ENCODE peak calls at places on chromosomes 11 and 22, in nine cellular contexts. F is sigmoid colon, E is spleen, S is AG04450, Z is IMR-90, I is hepatocyte, K is fibroblast of lung, O is DND-41, D is Peyer's patch. P is an unnamed sample.

GRCh38 chr11:123357990-123358827 is 71.9 kb upstream of the GRAMD1B start:
- DNase-seq in O (no peak), F (no peak), K (peak; percentile 8), Z (peak; percentile 2), E (peak; percentile 71), D (peak; percentile 47), S (no peak), I (peak; percentile 20), P (no peak)

GRCh38 chr11:86370922-86371614 is 3.6 kb upstream of the CCDC81 start:
- DNase-seq in I (peak; percentile 54), K (peak; percentile 73), S (no peak), D (no peak), Z (peak; percentile 40), F (no peak), O (no peak), E (no peak), P (no peak)

GRCh38 chr11:15884792-15885540 is 471.4 kb downstream of the SOX6 start:
- DNase-seq in D (no peak), O (no peak), S (no peak), F (no peak), K (no peak), I (peak; percentile 58), E (no peak), Z (no peak), P (no peak)

GRCh38 chr11:109604506-109604905 is 182.5 kb downstream of the C11orf87 start:
- DNase-seq in I (no peak), O (no peak), D (no peak), F (no peak), Z (no peak), K (peak; percentile 15), E (no peak), S (no peak), P (no peak)

GRCh38 chr22:47092896-47093311 is 330.5 kb downstream of the TBC1D22A start:
- DNase-seq in K (peak; percentile 89), E (no peak), O (no peak), I (no peak), F (no peak), S (peak; percentile 30), Z (peak; percentile 67), D (peak; percentile 33), P (no peak)

GRCh38 chr11:17273668-17274321 is 2.7 kb upstream of the NUCB2 start:
- DNase-seq in O (peak; percentile 60), D (no peak), K (no peak), I (peak; percentile 28), E (no peak), S (no peak), Z (no peak), F (no peak), P (no peak)

GRCh38 chr22:45589556-45589955 is 82.1 kb upstream of the ATXN10 start:
- DNase-seq in I (no peak), O (no peak), K (no peak), S (no peak), F (no peak), E (no peak), D (no peak), Z (no peak), P (no peak)

GRCh38 chr22:24975813-24976341 is 23.4 kb downstream of the KIAA1671 start:
- DNase-seq in Z (no peak), E (no peak), I (no peak), F (peak; percentile 74), O (no peak), D (no peak), S (no peak), K (peak; percentile 44), P (no peak)

GRCh38 chr22:35981900-35982299 is 46.7 kb downstream of the RBFOX2 start:
- DNase-seq in S (no peak), E (no peak), F (no peak), K (no peak), Z (no peak), O (no peak), D (no peak), I (no peak), P (no peak)

GRCh38 chr11:28566643-28567042 is 458.5 kb downstream of the METTL15 start:
- DNase-seq in S (peak; percentile 92), E (peak; percentile 67), O (no peak), K (peak; percentile 98), F (peak; percentile 72), I (peak; percentile 91), Z (peak; percentile 100), D (peak; percentile 65), P (peak; percentile 76)

GRCh38 chr22:23036684-23037428 is 33.5 kb upstream of the GNAZ start:
- DNase-seq in D (no peak), E (no peak), F (no peak), S (no peak), I (peak; percentile 49), Z (peak; percentile 41), K (peak; percentile 9), O (peak; percentile 31), P (no peak)

GRCh38 chr11:116910378-116910777 is 73.0 kb upstream of the APOA1 start:
- DNase-seq in K (peak; percentile 58), F (no peak), O (no peak), S (no peak), I (no peak), Z (peak; percentile 48), E (no peak), D (no peak), P (no peak)

GRCh38 chr11:112826026-112826425 is 135.2 kb upstream of the NCAM1 start:
- DNase-seq in D (no peak), Z (no peak), F (no peak), I (no peak), S (no peak), E (no peak), K (no peak), O (no peak), P (no peak)

GRCh38 chr22:44570476-44571445 is 72.7 kb upstream of the RTL6 start:
- DNase-seq in E (no peak), D (peak; percentile 32), Z (no peak), K (no peak), I (no peak), S (no peak), O (no peak), F (peak; percentile 36), P (peak; percentile 34)

GRCh38 chr22:47221840-47222615 is 459.6 kb downstream of the TBC1D22A start:
- DNase-seq in Z (no peak), F (peak; percentile 43), S (no peak), I (no peak), O (no peak), D (no peak), K (no peak), E (no peak), P (no peak)

GRCh38 chr11:64654958-64655541 is 64.0 kb downstream of the SLC22A12 start:
- DNase-seq in F (no peak), O (no peak), I (no peak), Z (no peak), S (no peak), E (no peak), D (no peak), K (no peak), P (no peak)

GRCh38 chr11:27722117-27722844 is 22.0 kb upstream of the BDNF start:
- DNase-seq in I (peak; percentile 30), D (no peak), Z (peak; percentile 68), K (peak; percentile 65), S (no peak), E (no peak), O (no peak), F (no peak), P (no peak)

GRCh38 chr11:61791737-61792309 is 576 bp downstream of the TMEM258 start:
- DNase-seq in E (no peak), I (peak; percentile 93), D (peak; percentile 72), K (peak; percentile 91), S (peak; percentile 83), F (peak; percentile 90), Z (peak; percentile 95), O (peak; percentile 43), P (peak; percentile 78)

GRCh38 chr11:3215346-3216026 is 3.1 kb downstream of the MRGPRG start:
- DNase-seq in Z (no peak), F (peak; percentile 52), I (no peak), O (no peak), S (no peak), D (no peak), K (no peak), E (peak; percentile 63), P (no peak)

GRCh38 chr22:31286360-31287255 is 5.7 kb downstream of the PIK3IP1 start:
- DNase-seq in S (no peak), F (peak; percentile 82), D (peak; percentile 92), I (no peak), E (no peak), K (no peak), Z (no peak), O (peak; percentile 47), P (no peak)

GRCh38 chr11:124917115-124917637 is 1.9 kb upstream of the HEPN1 start:
- DNase-seq in K (peak; percentile 28), I (no peak), E (no peak), S (peak; percentile 80), F (no peak), Z (peak; percentile 89), O (peak; percentile 16), D (no peak), P (no peak)

GRCh38 chr11:24161587-24161986 is 335.3 kb upstream of the LUZP2 start:
- DNase-seq in K (no peak), E (no peak), I (no peak), S (no peak), D (no peak), F (no peak), O (no peak), Z (no peak), P (no peak)

GRCh38 chr22:24592846-24593809 is at the start of gene LRRC75B:
- DNase-seq in F (peak; percentile 97), D (peak; percentile 93), I (peak; percentile 93), Z (peak; percentile 85), E (peak; percentile 87), K (peak; percentile 84), S (peak; percentile 53), O (no peak), P (no peak)

GRCh38 chr22:49997932-49998717 is 14.4 kb downstream of the IL17REL start:
- DNase-seq in D (peak; percentile 44), F (no peak), S (no peak), Z (no peak), E (no peak), K (no peak), I (no peak), O (no peak), P (no peak)
- H3K27ac ChIP-seq in D (peak overlapping the region; percentile 90), F (no peak overlapping the region), S (no peak overlapping the region), Z (no peak overlapping the region), E (no peak overlapping the region), K (no peak overlapping the region), I (no peak overlapping the region), O (no peak overlapping the region), P (no peak overlapping the region)

GRCh38 chr11:103862049-103862826 is 174.2 kb upstream of the DDI1 start:
- DNase-seq in Z (no peak), E (no peak), F (no peak), I (no peak), D (no peak), S (no peak), O (no peak), K (no peak), P (no peak)
- TF ChIP-seq CTCF in Z (no peak), E (no peak), F (no peak), I (no peak), D (no peak), S (no peak), O (no peak), K (no peak), P (no peak)

GRCh38 chr11:68683952-68684384 is 376 bp upstream of the GAL start:
- DNase-seq in F (peak; percentile 57), S (no peak), E (no peak), I (no peak), K (no peak), D (no peak), O (no peak), Z (no peak), P (no peak)
- H3K4me3 ChIP-seq in F (peak overlapping the region; percentile 45), S (no peak overlapping the region), E (no peak overlapping the region), I (no peak overlapping the region), K (no peak overlapping the region), D (no peak overlapping the region), O (no peak overlapping the region), Z (no peak overlapping the region), P (peak overlapping the region; percentile 24)

GRCh38 chr11:115333951-115334350 is 170.3 kb downstream of the CADM1 start:
- DNase-seq in I (no peak), E (no peak), O (no peak), D (no peak), S (no peak), Z (no peak), F (no peak), K (no peak), P (no peak)
- H3K27ac ChIP-seq in I (no peak overlapping the region), E (no peak overlapping the region), O (no peak overlapping the region), D (no peak overlapping the region), S (no peak overlapping the region), Z (no peak overlapping the region), F (no peak overlapping the region), K (no peak overlapping the region), P (no peak overlapping the region)

P was measured in RWPE2.